ENCODE peak calls at places on chromosomes 2 and 18, in six cellular contexts. Y is prostate gland, L is dorsolateral prefrontal cortex, E is uterus, S is AG09309, R is right lobe of liver. D is an unnamed sample.

GRCh38 chr2:182980115-182980514 is 58.1 kb downstream of the NCKAP1 start:
- DNase-seq in Y (no peak), L (no peak), E (no peak), S (peak), R (no peak), D (peak)

GRCh38 chr2:235312571-235312970 is 181.3 kb upstream of the AGAP1 start:
- DNase-seq in Y (no peak), L (no peak), E (no peak), S (no peak), R (no peak), D (peak)

GRCh38 chr2:107374261-107374660 is 452.4 kb upstream of the RGPD4 start:
- DNase-seq in Y (no peak), L (no peak), E (no peak), S (no peak), R (no peak), D (no peak)

GRCh38 chr2:176398783-176399182 is 129.5 kb downstream of the MTX2 start:
- DNase-seq in Y (no peak), L (no peak), E (no peak), S (no peak), R (no peak), D (no peak)

GRCh38 chr2:204321910-204322765 is 223.1 kb upstream of the PARD3B start:
- DNase-seq in Y (peak), L (no peak), E (no peak), S (no peak), R (no peak), D (peak)

GRCh38 chr18:62497171-62497783 is 25.5 kb upstream of the ZCCHC2 start:
- DNase-seq in Y (no peak), L (no peak), E (no peak), S (no peak), R (peak), D (no peak)

GRCh38 chr2:101089419-101089818 is 61.8 kb downstream of the TBC1D8 start:
- DNase-seq in Y (no peak), L (no peak), E (no peak), S (no peak), R (no peak), D (no peak)

GRCh38 chr2:3631851-3632659 is 25.9 kb upstream of the ALLC start:
- DNase-seq in Y (no peak), L (peak), E (peak), S (no peak), R (no peak), D (no peak)

GRCh38 chr2:228599297-228599696 is 417.8 kb upstream of the SPHKAP start:
- DNase-seq in Y (no peak), L (no peak), E (no peak), S (no peak), R (no peak), D (no peak)

GRCh38 chr2:16623046-16623445 is 42.6 kb downstream of the CYRIA start:
- DNase-seq in Y (no peak), L (no peak), E (no peak), S (peak), R (no peak), D (peak)

GRCh38 chr2:239035361-239035814 is 187.5 kb downstream of the TWIST2 start:
- DNase-seq in Y (no peak), L (peak), E (peak), S (no peak), R (peak), D (no peak)

GRCh38 chr2:95392320-95392719 is 10.2 kb upstream of the FAHD2A start:
- DNase-seq in Y (no peak), L (no peak), E (no peak), S (no peak), R (no peak), D (no peak)

GRCh38 chr2:54052825-54053718 is 62.3 kb upstream of the ACYP2 start:
- DNase-seq in Y (no peak), L (no peak), E (no peak), S (no peak), R (no peak), D (no peak)

GRCh38 chr2:112705576-112705975 is 15.2 kb upstream of the NT5DC4 start:
- DNase-seq in Y (no peak), L (no peak), E (no peak), S (no peak), R (no peak), D (no peak)

GRCh38 chr2:43819489-43820163 is 19.0 kb downstream of the ABCG5 start:
- DNase-seq in Y (no peak), L (no peak), E (no peak), S (no peak), R (no peak), D (no peak)

GRCh38 chr18:23912356-23912755 is 102.2 kb upstream of the TTC39C start:
- DNase-seq in Y (no peak), L (no peak), E (no peak), S (no peak), R (no peak), D (no peak)

GRCh38 chr2:190277234-190278112 is 42.2 kb downstream of the HIBCH start:
- DNase-seq in Y (no peak), L (no peak), E (no peak), S (peak), R (no peak), D (no peak)

GRCh38 chr2:207474871-207475485 is 54.8 kb upstream of the CREB1 start:
- DNase-seq in Y (peak), L (no peak), E (no peak), S (no peak), R (no peak), D (no peak)

GRCh38 chr2:132274000-132274399 is 112.2 kb upstream of the ANKRD30BL start:
- DNase-seq in Y (no peak), L (no peak), E (no peak), S (no peak), R (no peak), D (no peak)

GRCh38 chr18:79802298-79802697 is 4.6 kb downstream of the KCNG2 start:
- DNase-seq in Y (no peak), L (no peak), E (no peak), S (no peak), R (no peak), D (no peak)

GRCh38 chr2:112940859-112941258 is 29.9 kb downstream of the IL37 start:
- DNase-seq in Y (no peak), L (no peak), E (no peak), S (no peak), R (no peak), D (no peak)

GRCh38 chr2:32008811-32009478 is 1.9 kb downstream of the MEMO1 start:
- DNase-seq in Y (peak), L (no peak), E (no peak), S (no peak), R (no peak), D (peak)

GRCh38 chr2:238231809-238232208 is 8.0 kb downstream of the HES6 start:
- DNase-seq in Y (no peak), L (no peak), E (no peak), S (no peak), R (no peak), D (no peak)

GRCh38 chr2:99104006-99104405 is 37.5 kb upstream of the C2orf15 start:
- DNase-seq in Y (no peak), L (no peak), E (no peak), S (no peak), R (no peak), D (no peak)

GRCh38 chr2:99106905-99107304 is 34.6 kb upstream of the C2orf15 start:
- DNase-seq in Y (no peak), L (no peak), E (no peak), S (no peak), R (no peak), D (no peak)

GRCh38 chr2:99096728-99097127 is 44.8 kb upstream of the C2orf15 start:
- DNase-seq in Y (no peak), L (no peak), E (no peak), S (no peak), R (no peak), D (no peak)

DNA sequence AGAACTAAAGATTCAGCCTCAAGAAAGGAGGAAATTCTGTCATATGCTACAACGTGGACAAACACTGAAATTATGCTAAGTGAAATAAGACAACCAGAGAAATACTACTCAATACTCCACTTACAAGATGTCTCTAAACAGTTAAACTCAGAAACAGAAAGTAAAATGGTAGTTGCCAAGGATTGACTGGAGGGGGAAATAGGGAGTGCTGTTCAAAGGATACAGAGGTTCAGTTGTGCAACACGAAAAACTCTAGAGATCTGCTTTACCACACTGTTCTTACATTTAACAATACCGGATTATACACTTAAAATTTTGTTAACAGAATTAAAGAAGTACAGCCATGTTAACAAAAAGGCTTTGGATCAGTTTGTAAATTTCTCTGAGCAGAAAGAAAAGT is 39.8 kb upstream of the C2orf15 start:
- DNase-seq in Y (no peak), L (no peak), E (no peak), S (no peak), R (no peak), D (no peak)
- TF ChIP-seq CTCF in Y (no peak), L (peak), E (no peak), S (no peak), R (peak), D (no peak)

DNA sequence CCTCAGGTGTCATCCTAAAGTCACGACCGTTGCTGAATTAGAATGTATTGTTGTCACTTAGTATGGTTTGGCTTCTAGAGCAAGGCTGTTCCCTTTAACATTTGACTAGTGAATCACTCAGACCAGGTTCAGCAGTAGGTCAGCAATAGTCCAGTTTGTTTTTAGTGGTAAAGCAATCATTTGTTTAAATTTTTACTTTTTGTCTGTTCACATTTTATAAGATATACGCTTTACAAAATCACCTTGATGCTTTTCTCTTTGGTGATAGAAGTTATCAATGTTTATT is 1.2 kb downstream of the BABAM2 start:
- DNase-seq in Y (no peak), L (no peak), E (no peak), S (no peak), R (no peak), D (no peak)
- H3K4me3 ChIP-seq in Y (no peak), L (no peak), E (no peak), S (no peak), R (peak), D (peak)

GRCh38 chr2:96549967-96550786 is 13.6 kb downstream of the ARID5A start:
- DNase-seq in Y (no peak), L (no peak), E (no peak), S (no peak), R (peak), D (no peak)
- TF ChIP-seq CTCF in Y (peak), L (no peak), E (no peak), S (no peak), R (peak), D (peak)

DNA sequence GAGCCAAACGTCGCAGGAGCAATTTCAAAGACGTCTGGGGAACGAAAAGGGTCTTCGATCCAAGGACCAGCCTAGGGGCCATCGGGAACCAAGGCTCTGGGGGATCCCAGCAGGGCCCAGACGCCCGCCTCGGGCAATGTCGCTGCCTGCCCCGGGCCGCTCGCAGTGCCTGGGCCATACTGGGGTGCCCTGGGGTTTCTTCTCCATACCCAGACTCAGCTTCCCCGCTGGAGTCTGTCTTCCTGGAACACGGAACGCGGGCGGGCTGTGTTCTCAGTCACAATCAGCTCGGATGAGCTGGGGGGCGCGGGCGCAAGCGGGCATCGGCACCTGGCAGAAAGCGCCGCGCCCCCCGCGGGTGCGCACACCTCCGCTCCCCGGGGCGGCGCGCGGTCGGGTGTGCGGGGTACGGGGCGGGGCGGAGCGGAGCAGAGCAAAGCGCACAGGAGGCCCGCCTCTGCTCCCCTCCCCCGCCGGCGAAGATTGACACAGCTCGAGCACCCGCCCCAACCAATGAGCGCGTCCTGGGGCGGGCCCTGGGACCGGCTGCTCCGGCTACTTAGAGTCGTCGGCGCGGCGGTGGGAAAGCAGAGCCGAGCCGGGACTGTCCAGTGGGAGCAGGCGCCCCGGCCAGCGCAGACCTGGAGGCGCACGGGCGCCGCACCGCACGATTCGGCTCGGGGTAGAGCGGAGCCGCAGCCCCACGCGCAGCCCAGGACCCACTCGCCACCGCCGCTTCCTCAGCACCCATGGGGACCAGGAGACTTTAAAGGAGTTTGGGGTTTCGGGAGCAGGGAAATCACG is at the start of gene LRATD1:
- DNase-seq in Y (peak), L (peak), E (peak), S (no peak), R (peak), D (peak)
- H3K4me3 ChIP-seq in Y (peak), L (peak), E (peak), S (peak), R (peak), D (peak)

GRCh38 chr2:181738074-181738473 is 57.8 kb upstream of the NEUROD1 start:
- DNase-seq in Y (no peak), L (no peak), E (no peak), S (no peak), R (no peak), D (no peak)
- TF ChIP-seq CTCF in Y (no peak), L (no peak), E (no peak), S (peak), R (no peak), D (peak)

DNA sequence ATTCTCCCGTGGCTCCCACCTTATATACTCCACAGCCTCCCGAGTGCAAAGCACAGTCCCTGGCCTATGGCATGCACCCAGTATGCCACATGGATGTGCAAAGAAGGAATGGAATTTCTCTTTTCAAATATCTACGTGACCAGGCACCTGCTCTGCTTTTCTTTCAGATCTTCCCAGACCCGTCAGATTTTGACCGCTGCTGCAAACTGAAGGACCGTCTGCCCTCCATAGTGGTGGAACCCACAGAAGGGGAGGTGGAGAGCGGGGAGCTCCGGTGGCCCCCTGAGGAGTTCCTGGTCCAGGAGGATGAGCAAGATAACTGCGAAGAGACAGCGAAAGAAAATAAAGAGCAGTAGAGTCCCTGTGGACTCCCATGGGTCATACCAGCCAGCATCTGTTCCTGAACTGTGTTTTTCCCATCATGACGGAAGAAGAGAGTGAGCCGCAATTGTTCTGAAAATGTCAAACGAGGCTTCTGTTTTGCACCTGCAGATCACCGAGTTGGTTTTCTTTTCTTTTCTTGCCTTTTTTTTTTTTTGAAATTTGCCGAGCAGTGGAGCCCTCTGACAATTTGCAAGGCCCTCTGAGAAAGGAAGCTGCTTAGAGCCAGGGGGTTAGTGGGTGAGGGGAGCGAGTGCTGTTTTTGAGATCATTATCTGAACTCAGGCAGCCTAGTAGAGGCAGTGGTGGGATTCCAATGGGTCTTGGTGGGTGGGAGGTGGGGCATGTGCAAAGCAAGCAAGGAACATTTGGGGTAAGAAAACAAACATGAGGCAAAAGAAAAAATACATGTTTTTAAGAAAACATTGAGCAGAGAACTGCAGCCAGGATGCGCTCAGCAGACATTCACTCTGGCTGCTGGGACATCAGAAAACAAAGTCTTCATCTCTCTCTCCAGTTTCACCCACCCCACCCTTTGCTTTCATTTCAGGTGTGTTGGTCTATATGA is 26.2 kb downstream of the LBH start:
- DNase-seq in Y (no peak), L (no peak), E (no peak), S (no peak), R (no peak), D (no peak)
- H3K4me3 ChIP-seq in Y (no peak), L (no peak), E (no peak), S (no peak), R (no peak), D (no peak)

GRCh38 chr2:119516121-119516520 is 8.2 kb downstream of the SCTR start:
- DNase-seq in Y (no peak), L (no peak), E (no peak), S (no peak), R (no peak), D (no peak)
- TF ChIP-seq CTCF in Y (no peak), L (no peak), E (no peak), S (no peak), R (no peak), D (no peak)

GRCh38 chr2:230864605-230865323 is at the start of gene ITM2C:
- DNase-seq in Y (peak), L (no peak), E (peak), S (no peak), R (peak), D (peak)
- H3K4me3 ChIP-seq in Y (peak), L (peak), E (peak), S (peak), R (peak), D (peak)

D was measured in PC-9.